ENCODE peak calls at places on chromosomes 1 and 21, in five cellular contexts. D, V, T, A and I are unnamed samples.

GRCh38 chr21:44282370-44282769 is 3.3 kb upstream of the AIRE start:
- DNase-seq in D (no peak), V (no peak), A (no peak), T (no peak), I (no peak)

GRCh38 chr1:94033849-94034248 is 87.1 kb downstream of the ABCA4 start:
- DNase-seq in A (no peak), V (no peak), T (no peak), D (no peak), I (no peak)

GRCh38 chr1:115323366-115324004 is 14.6 kb downstream of the NGF start:
- DNase-seq in A (no peak), T (no peak), V (no peak), D (no peak), I (no peak)

GRCh38 chr1:29974345-29974744 is 738.0 kb downstream of the PTPRU start:
- DNase-seq in D (peak), T (no peak), A (peak), V (no peak), I (no peak)

GRCh38 chr21:42829417-42829816 is 49.9 kb downstream of the WDR4 start:
- DNase-seq in D (no peak), V (no peak), T (no peak), A (peak), I (no peak)

GRCh38 chr1:116910379-116911165 is 856 bp downstream of the PTGFRN start:
- DNase-seq in T (peak), D (no peak), A (peak), V (peak), I (no peak)

GRCh38 chr1:41626616-41627375 is 142.3 kb upstream of the EDN2 start:
- DNase-seq in V (no peak), D (peak), T (no peak), A (no peak), I (no peak)

GRCh38 chr1:113538225-113538624 is 147.9 kb downstream of the MAGI3 start:
- DNase-seq in A (no peak), V (no peak), T (no peak), D (no peak), I (no peak)

GRCh38 chr1:15680614-15681345 is 3.3 kb upstream of the PLEKHM2 start:
- DNase-seq in T (no peak), V (no peak), A (no peak), D (no peak), I (no peak)

GRCh38 chr1:212261361-212261929 is 23.8 kb upstream of the PPP2R5A start:
- DNase-seq in V (peak), A (no peak), T (no peak), D (no peak), I (no peak)

GRCh38 chr1:63119575-63120155 is 202.7 kb upstream of the FOXD3 start:
- DNase-seq in V (no peak), T (no peak), D (no peak), A (no peak), I (no peak)

GRCh38 chr1:25683731-25684130 is 67.1 kb downstream of the MAN1C1 start:
- DNase-seq in V (no peak), A (no peak), T (no peak), D (no peak), I (no peak)

GRCh38 chr1:88327391-88328267 is 356.4 kb upstream of the PKN2 start:
- DNase-seq in D (peak), A (no peak), V (no peak), T (no peak), I (no peak)

GRCh38 chr1:7454052-7454815 is 316.9 kb upstream of the VAMP3 start:
- DNase-seq in T (peak), D (no peak), A (no peak), V (peak), I (no peak)
- TF ChIP-seq JUND in T (no peak), D (no peak), A (no peak), V (no peak), I (no peak)

GRCh38 chr1:34547043-34547674 is 207.7 kb upstream of the GJB5 start:
- DNase-seq in T (peak), A (peak), D (peak), V (peak), I (peak)
- TF ChIP-seq JUND in T (no peak), A (no peak), D (no peak), V (no peak), I (no peak)

DNA sequence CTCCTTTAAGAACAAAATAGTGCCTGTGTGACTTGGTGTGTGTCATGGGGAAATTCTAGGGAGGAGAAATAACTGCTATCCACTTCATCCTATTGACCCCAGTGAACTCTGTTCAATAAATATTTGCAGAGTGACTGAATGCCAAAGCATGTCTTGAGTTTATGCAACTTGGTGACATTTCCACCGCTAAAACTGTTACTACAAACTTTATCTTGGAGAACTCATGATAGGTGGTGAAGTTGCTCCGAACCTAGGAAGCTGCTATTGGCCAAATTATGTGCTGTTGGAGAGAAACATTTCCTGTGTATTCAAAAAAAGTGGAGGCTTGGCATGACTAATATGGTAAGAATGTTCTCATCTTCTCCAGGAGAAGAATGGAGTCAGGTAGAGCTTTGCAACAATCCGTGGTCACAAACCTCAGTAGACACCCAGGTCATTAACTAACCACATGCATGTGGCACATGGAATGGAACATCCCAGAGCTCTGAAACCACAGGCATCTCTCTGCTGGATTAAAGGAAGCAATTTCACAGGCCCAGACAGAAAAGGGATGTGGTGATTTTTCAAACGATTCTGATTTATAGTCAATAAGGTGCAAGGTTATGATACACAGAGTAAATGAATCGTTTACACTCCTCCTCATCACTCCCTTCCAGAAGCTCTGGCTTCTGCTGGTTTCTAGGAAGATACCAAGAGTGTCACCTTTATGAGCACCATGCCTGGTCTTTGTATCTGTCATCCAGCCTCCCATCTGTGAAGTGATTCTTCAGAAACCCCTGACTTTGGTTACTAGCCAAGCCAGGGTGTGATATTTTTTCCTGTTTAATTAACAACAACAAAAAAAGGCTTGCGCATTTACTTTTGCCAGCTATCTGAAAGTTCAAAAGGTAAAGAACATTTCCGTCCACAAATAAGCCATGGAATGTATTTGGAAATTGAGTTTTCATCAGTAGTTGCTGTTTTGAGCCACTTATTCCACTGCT is 361.1 kb downstream of the TGFB2 start:
- DNase-seq in V (no peak), T (no peak), A (no peak), D (peak), I (peak)
- TF ChIP-seq JUND in V (no peak), T (peak), A (no peak), D (peak), I (no peak)

GRCh38 chr1:214454619-214455396 is 96.6 kb downstream of the PTPN14 start:
- DNase-seq in T (no peak), A (no peak), D (no peak), V (no peak), I (no peak)
- TF ChIP-seq JUND in T (peak), A (no peak), D (peak), V (no peak), I (no peak)

GRCh38 chr1:244049142-244049968 is 1.7 kb upstream of the ZBTB18 start:
- DNase-seq in D (no peak), V (peak), T (peak), A (no peak), I (no peak)
- TF ChIP-seq JUND in D (no peak), V (no peak), T (no peak), A (no peak), I (no peak)

DNA sequence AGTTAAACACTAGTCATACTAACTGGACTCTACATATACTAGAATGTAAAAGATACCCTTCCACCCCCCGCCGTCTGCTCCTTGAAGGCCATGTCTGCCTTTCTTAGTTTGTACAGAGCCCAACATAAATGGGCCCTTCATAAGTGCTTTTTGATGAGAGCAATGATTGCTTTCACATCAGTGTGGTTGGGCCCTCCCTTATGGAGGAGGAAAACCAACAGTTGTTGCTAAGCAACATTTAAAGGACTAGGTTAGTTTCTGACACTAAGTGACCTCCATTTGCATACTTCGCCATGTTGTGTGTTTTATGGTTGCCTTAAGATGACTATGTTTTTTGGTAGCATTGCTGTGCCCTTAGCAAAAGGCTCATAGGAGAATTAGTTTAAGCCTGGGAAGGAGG is 182.0 kb upstream of the SGIP1 start:
- DNase-seq in D (no peak), T (no peak), V (no peak), A (no peak), I (no peak)
- TF ChIP-seq JUND in D (no peak), T (no peak), V (no peak), A (no peak), I (no peak)

DNA sequence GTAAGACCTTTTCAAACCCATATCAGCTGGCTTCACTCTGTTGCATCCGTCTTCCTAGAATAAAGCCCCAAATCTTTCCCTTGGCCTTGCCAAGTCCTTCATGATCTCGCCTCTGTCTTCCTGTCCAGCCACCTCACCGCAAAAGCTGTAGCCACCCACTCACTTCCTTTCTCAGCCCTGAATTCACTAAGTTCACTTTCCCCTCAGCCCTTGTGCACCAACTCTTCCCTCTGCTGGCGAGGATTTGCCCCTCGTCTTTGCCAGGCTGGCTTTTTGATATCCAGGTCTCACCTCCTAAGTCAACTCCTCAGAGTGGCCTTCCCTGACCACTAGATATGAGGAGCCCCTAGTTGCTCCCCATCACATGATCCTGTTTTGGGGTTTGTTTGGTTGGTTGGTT is 3.9 kb upstream of the COL16A1 start:
- DNase-seq in T (no peak), D (no peak), V (peak), A (no peak), I (no peak)
- TF ChIP-seq JUND in T (no peak), D (no peak), V (no peak), A (no peak), I (no peak)